ENCODE peak calls at places on chromosome 21, in four cellular contexts. K is SHP77 treated with DMSO at 0.1 percent for 48 hours; R is activated CD4-positive, alpha-beta T cell treated with anti-CD3 and anti-CD28 coated beads for 24 hours; S is NCI-H1105 treated with DMSO at 0.1 percent for 48 hours. O is an unnamed sample.
A peak's percentile ranks its signal among the peaks of the same experiment; 100 is the strongest.

GRCh38 chr21:45985471-45986315 is 4.1 kb downstream of the COL6A1 start:
- DNase-seq in K (no peak), R (no peak), S (no peak), O (no peak)

GRCh38 chr21:14688412-14688811 is 142.3 kb upstream of the SAMSN1 start:
- DNase-seq in K (no peak), R (no peak), S (no peak), O (no peak)

GRCh38 chr21:34363733-34364132 is at the start of gene KCNE2:
- DNase-seq in K (no peak), R (no peak), S (no peak), O (no peak)

GRCh38 chr21:35212393-35213127 is 163.5 kb upstream of the RUNX1 start:
- DNase-seq in K (no peak), R (no peak), S (no peak), O (no peak)

GRCh38 chr21:34530264-34530663 is 18.3 kb upstream of the KCNE1 start:
- DNase-seq in K (no peak), R (no peak), S (no peak), O (no peak)

GRCh38 chr21:38524168-38525153 is 26.2 kb upstream of the ERG start:
- DNase-seq in K (no peak), R (no peak), S (peak; percentile 5), O (no peak)

GRCh38 chr21:17859661-17860060 is 40.5 kb upstream of the C21orf91 start:
- DNase-seq in K (no peak), R (no peak), S (no peak), O (no peak)

GRCh38 chr21:42010507-42011493 is 640 bp upstream of the ZBTB21 start:
- DNase-seq in K (peak; percentile 8), R (peak; percentile 24), S (peak; percentile 47), O (peak; percentile 23)

GRCh38 chr21:33386222-33386784 is 16.9 kb upstream of the IFNGR2 start:
- DNase-seq in K (no peak), R (no peak), S (no peak), O (no peak)

GRCh38 chr21:15659768-15660423 is 69.9 kb upstream of the USP25 start:
- DNase-seq in K (no peak), R (no peak), S (no peak), O (no peak)

GRCh38 chr21:46142581-46143473 is 12.6 kb downstream of the FTCD start:
- DNase-seq in K (no peak), R (no peak), S (no peak), O (no peak)

GRCh38 chr21:40331182-40331581 is 463.9 kb downstream of the PCP4 start:
- DNase-seq in K (no peak), R (no peak), S (no peak), O (no peak)

GRCh38 chr21:42699196-42699595 is 45.8 kb downstream of the PDE9A start:
- DNase-seq in K (no peak), R (no peak), S (no peak), O (no peak)

GRCh38 chr21:44931137-44931500 is 8.7 kb upstream of the SLX9 start:
- DNase-seq in K (no peak), R (no peak), S (no peak), O (no peak)

GRCh38 chr21:38170705-38171682 is 85.8 kb upstream of the KCNJ15 start:
- DNase-seq in K (no peak), R (no peak), S (no peak), O (no peak)

GRCh38 chr21:31140025-31140424 is 101.7 kb upstream of the KRTAP19-8 start:
- DNase-seq in K (no peak), R (no peak), S (no peak), O (no peak)

GRCh38 chr21:44871576-44872265 is 1.8 kb downstream of the PTTG1IP start:
- DNase-seq in K (no peak), R (no peak), S (no peak), O (no peak)

GRCh38 chr21:41161428-41161827 is 6.5 kb upstream of the BACE2 start:
- DNase-seq in K (no peak), R (no peak), S (no peak), O (no peak)

GRCh38 chr21:15390049-15390448 is 325.2 kb upstream of the NRIP1 start:
- DNase-seq in K (no peak), R (no peak), S (no peak), O (no peak)

GRCh38 chr21:31612889-31613785 is 46.4 kb upstream of the SOD1 start:
- DNase-seq in K (no peak), R (no peak), S (no peak), O (no peak)

GRCh38 chr21:33270986-33271385 is 4.8 kb downstream of the IL10RB start:
- DNase-seq in K (no peak), R (no peak), S (no peak), O (no peak)

GRCh38 chr21:45545691-45546531 is 3.7 kb upstream of the SLC19A1 start:
- DNase-seq in K (no peak), R (no peak), S (no peak), O (no peak)

GRCh38 chr21:39137248-39138186 is 45.7 kb downstream of the PSMG1 start:
- DNase-seq in K (no peak), R (no peak), S (no peak), O (no peak)

GRCh38 chr21:45309069-45309521 is 21.4 kb upstream of the POFUT2 start:
- DNase-seq in K (peak; percentile 45), R (peak; percentile 41), S (no peak), O (no peak)

GRCh38 chr21:36550761-36551160 is 70.8 kb upstream of the CLDN14 start:
- DNase-seq in K (no peak), R (no peak), S (no peak), O (no peak)

O was measured in NCI-H2029.